ENCODE peak calls at places on chromosomes 4 and X, in five cellular contexts. I is choroid plexus epithelial cell, A is nephron progenitor cell, H is adrenal gland, N is OCI-LY7. O is an unnamed sample.

GRCh38 chrX:41515376-41515775 is 68.2 kb downstream of the NYX start:
- DNase-seq in A (no peak), H (no peak), I (no peak), N (no peak), O (no peak)

GRCh38 chr4:163776961-163777360 is 282.5 kb downstream of the TMA16 start:
- DNase-seq in I (no peak), H (no peak), A (no peak), N (no peak), O (no peak)

GRCh38 chrX:17459596-17459995 is 84.6 kb downstream of the NHS start:
- DNase-seq in I (no peak), N (no peak), A (no peak), H (no peak), O (no peak)

GRCh38 chr4:139175647-139176298 is 1.2 kb downstream of the ELF2 start:
- DNase-seq in N (no peak), A (no peak), H (no peak), I (no peak), O (no peak)

GRCh38 chr4:89645512-89645911 is 191.4 kb downstream of the SNCA start:
- DNase-seq in H (no peak), A (no peak), N (no peak), I (no peak), O (no peak)

GRCh38 chrX:85963736-85964135 is 83.6 kb downstream of the CHM start:
- DNase-seq in H (peak; percentile 55), A (no peak), N (no peak), I (peak; percentile 85), O (no peak)

GRCh38 chrX:130497531-130497930 is 95.7 kb downstream of the RBMX2 start:
- DNase-seq in H (no peak), I (no peak), A (no peak), N (no peak), O (no peak)

GRCh38 chr4:156829194-156829593 is 142.4 kb downstream of the PDGFC start:
- DNase-seq in I (peak; percentile 68), N (no peak), H (peak; percentile 67), A (no peak), O (no peak)

GRCh38 chrX:3094261-3094660 is 53.0 kb downstream of the ARSF start:
- DNase-seq in I (peak; percentile 4), H (no peak), A (no peak), N (no peak), O (no peak)

GRCh38 chr4:4334798-4335520 is 44.9 kb downstream of the ZBTB49 start:
- DNase-seq in N (peak; percentile 85), A (peak; percentile 69), I (peak; percentile 68), H (peak; percentile 87), O (peak; percentile 70)

GRCh38 chrX:21056636-21057035 is 317.6 kb upstream of the CNKSR2 start:
- DNase-seq in A (no peak), N (no peak), I (no peak), H (no peak), O (no peak)

GRCh38 chr4:107734120-107734519 is 14.1 kb upstream of the PAPSS1 start:
- DNase-seq in I (peak; percentile 35), H (no peak), A (no peak), N (peak; percentile 31), O (peak; percentile 16)

GRCh38 chr4:143616771-143617170 is 83.7 kb downstream of the FREM3 start:
- DNase-seq in A (no peak), I (peak; percentile 11), N (no peak), H (no peak), O (peak; percentile 34)

GRCh38 chrX:154370300-154370881 is 4.0 kb downstream of the FLNA start:
- DNase-seq in I (peak; percentile 31), H (no peak), N (peak; percentile 43), A (peak; percentile 47), O (no peak)

GRCh38 chr4:153014460-153014859 is 78.3 kb downstream of the FHDC1 start:
- DNase-seq in H (no peak), A (no peak), I (peak; percentile 33), N (no peak), O (no peak)

GRCh38 chr4:15077969-15078368 is 75.7 kb downstream of the CPEB2 start:
- DNase-seq in N (no peak), H (no peak), A (no peak), I (peak; percentile 97), O (no peak)

GRCh38 chrX:50343917-50344316 is 126.7 kb downstream of the DGKK start:
- DNase-seq in N (no peak), A (no peak), I (no peak), H (no peak), O (no peak)

GRCh38 chr4:997375-998071 is 4.3 kb upstream of the SLC26A1 start:
- DNase-seq in H (no peak), A (peak; percentile 64), N (no peak), I (no peak), O (no peak)

GRCh38 chr4:7352486-7352885 is 82.2 kb downstream of the PSAPL1 start:
- DNase-seq in N (no peak), A (no peak), H (no peak), I (no peak), O (no peak)

GRCh38 chr4:11700751-11701226 is 272.1 kb upstream of the HS3ST1 start:
- DNase-seq in I (peak; percentile 23), N (no peak), A (no peak), H (no peak), O (no peak)

GRCh38 chrX:1673337-1673736 is 58.5 kb downstream of the ASMT start:
- DNase-seq in A (peak; percentile 33), H (no peak), N (peak; percentile 32), I (peak; percentile 48), O (no peak)

GRCh38 chr4:25552580-25553271 is 102.9 kb upstream of the SLC34A2 start:
- DNase-seq in H (peak; percentile 56), N (peak; percentile 22), I (no peak), A (no peak), O (no peak)

GRCh38 chrX:17654116-17654515 is 83.2 kb upstream of the SCML1 start:
- DNase-seq in I (no peak), A (peak; percentile 25), H (no peak), N (no peak), O (no peak)

GRCh38 chr4:19936471-19936870 is 315.2 kb upstream of the SLIT2 start:
- DNase-seq in I (peak; percentile 94), A (no peak), N (no peak), H (no peak), O (no peak)

GRCh38 chrX:13487731-13488505 is 81.5 kb upstream of the EGFL6 start:
- DNase-seq in N (peak; percentile 73), I (peak; percentile 92), A (peak; percentile 11), H (peak; percentile 66), O (peak; percentile 45)

GRCh38 chrX:110087485-110088356 is 84.8 kb downstream of the TMEM164 start:
- DNase-seq in I (peak; percentile 89), N (no peak), A (no peak), H (no peak), O (no peak)

GRCh38 chr4:176789955-176790354 is 2.8 kb downstream of the VEGFC start:
- DNase-seq in A (no peak), N (peak; percentile 17), I (peak; percentile 75), H (no peak), O (peak; percentile 49)

GRCh38 chr4:43048570-43048969 is 156.1 kb downstream of the GRXCR1 start:
- DNase-seq in A (no peak), N (peak; percentile 1), H (no peak), I (no peak), O (no peak)
- TF ChIP-seq CTCF in A (no peak), N (peak; percentile 59), H (no peak), I (no peak), O (no peak)

DNA sequence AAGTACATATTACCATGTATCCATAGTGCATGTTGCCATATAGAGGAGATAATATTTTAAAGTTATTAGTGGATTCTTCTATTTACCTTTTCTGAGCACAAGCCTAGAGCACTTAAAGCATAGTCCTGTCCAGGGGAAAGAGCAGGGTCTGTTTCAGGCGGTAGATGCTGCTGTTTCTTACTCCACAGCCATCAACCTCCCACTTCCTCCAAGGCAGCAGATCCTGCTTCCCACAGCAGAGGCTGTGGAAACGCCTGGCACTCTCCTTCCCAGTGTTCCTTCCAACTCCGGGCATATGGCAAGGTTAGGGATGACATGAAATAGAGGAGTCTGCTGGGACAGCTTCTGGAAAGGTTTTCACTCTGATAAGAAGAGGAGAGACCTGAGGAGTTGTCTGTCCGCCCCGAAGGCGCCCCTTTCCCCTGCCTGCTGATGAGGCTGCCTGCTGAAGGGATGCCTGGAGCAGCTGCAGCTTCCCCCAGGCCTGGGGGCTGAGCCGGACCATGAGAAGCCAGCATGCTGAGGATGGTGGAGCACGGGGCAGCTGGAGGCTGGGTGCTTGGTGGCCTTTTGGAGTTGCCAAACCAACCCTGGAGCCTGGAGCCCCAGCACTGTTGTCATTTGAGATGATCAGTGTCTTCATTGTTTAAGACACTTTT is 43.9 kb upstream of the SLC25A4 start:
- DNase-seq in A (no peak), H (no peak), I (no peak), N (no peak), O (no peak)
- TF ChIP-seq CTCF in A (no peak), H (no peak), I (no peak), N (no peak), O (no peak)

GRCh38 chrX:39445336-39445735 is 644.1 kb downstream of the MID1IP1 start:
- DNase-seq in I (peak; percentile 12), N (peak; percentile 11), A (peak; percentile 35), H (peak; percentile 54), O (no peak)
- TF ChIP-seq CTCF in I (peak; percentile 43), N (peak; percentile 63), A (peak; percentile 27), H (no peak), O (peak; percentile 16)

GRCh38 chr4:82965763-82966162 is 44.9 kb downstream of the LIN54 start:
- DNase-seq in N (no peak), H (no peak), I (no peak), A (no peak), O (no peak)
- TF ChIP-seq CTCF in N (no peak), H (no peak), I (no peak), A (no peak), O (no peak)